ENCODE peak calls at places on chromosomes 4 and X, in six cellular contexts. L is IMR-90, X is mesenchymal stem cell, S is H9, M is neuronal stem cell, Z is H1. T is an unnamed sample.

GRCh38 chr4:157244348-157244747 is 23.8 kb downstream of the GRIA2 start:
- DNase-seq in L (no peak), X (no peak), S (no peak), M (no peak), Z (no peak), T (no peak)

GRCh38 chr4:27463816-27464215 is 603.2 kb downstream of the STIM2 start:
- DNase-seq in L (peak; percentile 0), X (peak; percentile 1), S (no peak), M (no peak), Z (no peak), T (peak; percentile 58)

GRCh38 chrX:34631826-34632225 is 25.3 kb downstream of the TMEM47 start:
- DNase-seq in L (peak; percentile 30), X (no peak), S (no peak), M (no peak), Z (no peak), T (no peak)

GRCh38 chr4:89001647-89002518 is 55.1 kb downstream of the FAM13A start:
- DNase-seq in L (no peak), X (peak; percentile 37), S (no peak), M (no peak), Z (no peak), T (no peak)

GRCh38 chr4:144721994-144722393 is 76.0 kb downstream of the HHIP start:
- DNase-seq in L (no peak), X (no peak), S (no peak), M (no peak), Z (no peak), T (no peak)

GRCh38 chr4:56048621-56049427 is 100.1 kb downstream of the CEP135 start:
- DNase-seq in L (peak; percentile 39), X (peak; percentile 66), S (peak; percentile 56), M (peak; percentile 73), Z (peak; percentile 81), T (peak; percentile 82)

GRCh38 chr4:25223770-25224375 is 10.0 kb upstream of the PI4K2B start:
- DNase-seq in L (peak; percentile 22), X (peak; percentile 30), S (peak; percentile 46), M (peak; percentile 47), Z (peak; percentile 81), T (peak; percentile 88)

GRCh38 chr4:105748222-105748621 is 39.6 kb downstream of the GSTCD start:
- DNase-seq in L (no peak), X (no peak), S (no peak), M (no peak), Z (no peak), T (no peak)

GRCh38 chr4:11805837-11806236 is 377.1 kb upstream of the HS3ST1 start:
- DNase-seq in L (peak; percentile 1), X (peak; percentile 31), S (no peak), M (no peak), Z (no peak), T (peak; percentile 74)

GRCh38 chrX:19372170-19373033 is 28.7 kb downstream of the PDHA1 start:
- DNase-seq in L (peak; percentile 59), X (peak; percentile 69), S (peak; percentile 71), M (peak; percentile 53), Z (peak; percentile 74), T (peak; percentile 74)

GRCh38 chr4:138734746-138735145 is 280.8 kb upstream of the NOCT start:
- DNase-seq in L (peak; percentile 89), X (peak; percentile 87), S (no peak), M (no peak), Z (no peak), T (no peak)

GRCh38 chrX:41666251-41666650 is 22.5 kb upstream of the GPR34 start:
- DNase-seq in L (peak; percentile 36), X (no peak), S (no peak), M (no peak), Z (no peak), T (no peak)

GRCh38 chr4:24973471-24974251 is 57.1 kb downstream of the LGI2 start:
- DNase-seq in L (peak; percentile 14), X (no peak), S (peak; percentile 28), M (no peak), Z (no peak), T (no peak)

DNA sequence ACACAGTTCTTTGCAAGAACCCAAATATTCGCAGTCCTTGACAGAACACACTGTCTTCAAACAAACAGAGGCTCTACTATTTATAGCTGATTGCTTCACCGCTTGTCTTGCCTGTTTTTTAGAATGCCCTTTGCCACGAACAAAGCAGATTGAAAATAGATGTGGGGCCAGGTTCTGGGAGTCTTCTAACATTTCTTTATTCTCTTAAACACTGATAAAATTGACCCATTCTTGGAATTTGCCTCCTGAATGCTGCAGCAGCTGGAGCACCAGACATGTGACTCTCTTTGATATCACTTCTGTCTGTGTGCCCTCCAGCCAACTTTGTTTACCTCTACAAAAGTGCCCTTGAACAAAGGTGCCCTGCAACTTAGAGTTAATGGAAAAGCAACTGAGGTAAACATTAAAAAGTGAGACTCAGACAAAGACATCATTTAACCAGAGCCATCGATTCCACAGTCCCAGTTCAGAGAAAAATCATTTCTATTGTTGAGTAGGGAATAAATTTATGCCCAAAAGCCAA is 64.2 kb upstream of the SPP1 start:
- DNase-seq in L (no peak), X (peak; percentile 45), S (no peak), M (no peak), Z (no peak), T (no peak)
- H2BK15ac ChIP-seq in L (no peak overlapping the region), X (no peak overlapping the region), S (no peak overlapping the region), M (no peak overlapping the region), Z (no peak overlapping the region), T (peak overlapping the region; percentile 100)

GRCh38 chr4:148730766-148731165 is 288.6 kb upstream of the NR3C2 start:
- DNase-seq in L (no peak), X (no peak), S (no peak), M (no peak), Z (no peak), T (no peak)

GRCh38 chr4:148737071-148737470 is 294.9 kb upstream of the NR3C2 start:
- DNase-seq in L (no peak), X (no peak), S (no peak), M (no peak), Z (no peak), T (no peak)

GRCh38 chr4:148730241-148730640 is 288.0 kb upstream of the NR3C2 start:
- DNase-seq in L (no peak), X (no peak), S (no peak), M (no peak), Z (no peak), T (no peak)

GRCh38 chr4:148740701-148741100 is 298.5 kb upstream of the NR3C2 start:
- DNase-seq in L (no peak), X (no peak), S (no peak), M (no peak), Z (no peak), T (no peak)

DNA sequence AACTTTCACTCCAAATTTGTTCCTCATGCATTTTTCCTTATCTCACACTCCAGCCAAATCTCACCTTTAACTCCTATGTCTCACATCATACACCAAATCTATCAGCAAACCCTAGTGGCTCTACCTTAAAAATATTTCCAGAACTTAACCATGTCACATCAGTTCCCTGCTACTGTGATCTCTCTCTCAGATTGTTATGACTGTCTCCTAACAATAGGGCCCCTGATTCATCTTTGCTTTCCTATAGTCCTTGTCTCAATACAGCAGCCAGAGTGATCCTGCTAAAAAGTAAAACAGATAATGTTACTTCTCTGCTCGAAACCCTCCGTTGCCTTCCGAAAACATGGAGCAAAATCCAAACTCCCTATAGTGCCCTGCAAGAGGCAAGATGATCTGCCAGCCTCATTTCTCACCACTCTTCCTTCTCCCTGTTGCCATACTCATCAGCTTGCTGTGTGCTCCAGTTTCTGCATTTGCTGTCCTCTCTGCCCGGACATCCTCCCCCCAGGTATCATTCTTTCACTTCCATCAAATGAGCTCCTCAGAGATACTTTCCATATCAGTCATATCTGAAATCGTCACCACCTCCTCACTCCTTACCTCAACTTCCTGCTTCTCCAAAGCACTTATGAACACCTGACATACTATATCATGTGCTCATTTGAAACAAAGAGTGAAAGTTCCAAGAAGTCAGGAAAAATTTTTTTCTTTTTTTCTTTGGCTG is 293.4 kb upstream of the NR3C2 start:
- DNase-seq in L (no peak), X (no peak), S (no peak), M (no peak), Z (no peak), T (no peak)
- H2BK15ac ChIP-seq in L (no peak overlapping the region), X (no peak overlapping the region), S (no peak overlapping the region), M (no peak overlapping the region), Z (no peak overlapping the region), T (no peak overlapping the region)

DNA sequence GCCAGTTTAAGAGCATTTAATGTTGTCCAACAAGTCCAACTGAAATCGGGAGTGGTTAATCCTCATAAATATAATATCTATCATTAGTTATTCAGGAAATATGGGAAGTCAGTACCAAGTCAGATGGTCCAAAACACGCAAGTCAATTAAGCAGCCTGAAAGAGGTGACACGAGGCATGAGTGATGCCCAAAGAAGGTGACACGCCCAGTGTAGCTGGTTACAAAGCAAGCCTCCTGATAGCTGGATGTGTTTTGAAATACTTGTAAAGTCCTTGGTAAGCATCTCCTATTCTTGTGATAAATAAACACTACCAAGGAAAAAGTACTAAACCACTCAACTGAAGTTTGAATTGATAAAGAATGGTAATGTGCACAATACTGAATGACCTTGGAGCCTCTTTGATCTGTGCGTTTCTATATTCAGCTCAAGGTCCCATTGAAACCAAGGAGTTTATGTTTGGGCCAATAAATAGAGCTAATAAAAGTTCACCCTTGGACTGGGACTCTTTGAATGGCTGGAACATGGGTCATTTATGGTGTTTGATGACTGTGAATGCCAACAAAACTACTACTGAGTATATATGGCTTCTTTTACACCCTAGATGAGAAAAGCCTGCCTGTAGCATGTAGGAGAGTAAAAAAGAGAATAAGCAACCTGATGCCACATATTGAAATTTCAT is 93.2 kb upstream of the KLF3 start:
- DNase-seq in L (no peak), X (no peak), S (no peak), M (no peak), Z (no peak), T (no peak)
- H2BK15ac ChIP-seq in L (no peak overlapping the region), X (no peak overlapping the region), S (no peak overlapping the region), M (no peak overlapping the region), Z (no peak overlapping the region), T (no peak overlapping the region)

GRCh38 chr4:72300126-72300525 is 268.3 kb downstream of the NPFFR2 start:
- DNase-seq in L (no peak), X (no peak), S (no peak), M (no peak), Z (no peak), T (no peak)

GRCh38 chr4:72305080-72305479 is 263.9 kb downstream of the ADAMTS3 start:
- DNase-seq in L (no peak), X (no peak), S (no peak), M (no peak), Z (no peak), T (no peak)

GRCh38 chr4:72305620-72306019 is 263.4 kb downstream of the ADAMTS3 start:
- DNase-seq in L (no peak), X (no peak), S (no peak), M (no peak), Z (no peak), T (no peak)

GRCh38 chr4:72301759-72302158 is 267.3 kb downstream of the ADAMTS3 start:
- DNase-seq in L (no peak), X (no peak), S (no peak), M (no peak), Z (no peak), T (no peak)

DNA sequence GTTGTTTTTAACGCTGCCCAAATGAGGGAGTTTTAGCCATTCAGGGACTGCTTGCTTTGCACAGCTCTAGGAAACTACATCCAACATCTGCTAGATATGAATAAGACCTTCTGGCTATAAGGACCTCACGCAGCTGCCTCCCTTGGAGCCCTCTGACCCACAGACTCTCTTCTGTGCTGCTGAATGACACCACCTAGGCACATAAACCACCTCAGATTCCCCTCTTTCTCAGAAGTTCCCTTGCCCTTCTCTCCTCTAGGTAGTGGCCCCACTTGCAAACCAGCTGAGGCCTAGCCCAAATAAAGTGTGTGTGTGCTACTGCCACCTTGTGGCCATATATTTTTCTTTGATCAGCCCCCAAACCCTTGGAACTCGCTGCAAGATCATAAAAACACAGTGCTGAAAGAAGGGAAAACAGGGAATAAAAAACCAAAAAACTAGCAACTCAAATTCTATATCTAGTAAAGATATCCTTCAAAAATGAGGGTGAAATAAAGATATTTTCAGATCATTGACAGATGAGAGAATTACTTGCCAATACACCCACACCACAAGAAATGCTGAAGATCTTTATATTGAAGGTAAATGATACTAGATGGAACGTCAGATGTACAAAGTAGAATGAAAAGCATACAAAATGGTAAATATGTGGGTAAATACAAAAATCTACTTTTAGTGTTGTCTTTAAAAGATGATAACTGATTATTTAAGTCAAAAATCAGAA is 265.9 kb downstream of the ADAMTS3 start:
- DNase-seq in L (peak; percentile 35), X (peak; percentile 54), S (peak; percentile 71), M (peak; percentile 53), Z (peak; percentile 68), T (peak; percentile 81)
- H2BK15ac ChIP-seq in L (no peak overlapping the region), X (no peak overlapping the region), S (no peak overlapping the region), M (no peak overlapping the region), Z (no peak overlapping the region), T (no peak overlapping the region)

T was measured in mesendoderm.